ENCODE peak calls at places on chromosome 20, in five cellular contexts. G is sigmoid colon, N is endothelial cell of umbilical vein, R is breast epithelium, B is spleen. Y is an unnamed sample.
A peak's percentile ranks its signal among the peaks of the same experiment; 100 is the strongest.

GRCh38 chr20:46575794-46576495 is 25.5 kb upstream of the OCSTAMP start:
- DNase-seq in N (no peak), G (peak; percentile 32), B (no peak), R (no peak), Y (no peak)

GRCh38 chr20:31943052-31943471 is 8.8 kb downstream of the PDRG1 start:
- DNase-seq in G (peak; percentile 72), B (no peak), N (no peak), R (peak; percentile 72), Y (no peak)

GRCh38 chr20:59938696-59939051 is 1.4 kb downstream of the PPP1R3D start:
- DNase-seq in B (no peak), N (no peak), R (peak; percentile 57), G (peak; percentile 75), Y (no peak)

GRCh38 chr20:60137657-60138245 is 179.5 kb downstream of the CDH26 start:
- DNase-seq in B (no peak), N (no peak), G (no peak), R (no peak), Y (no peak)

GRCh38 chr20:34891166-34892062 is 15.0 kb downstream of the ACSS2 start:
- DNase-seq in R (no peak), N (no peak), G (no peak), B (no peak), Y (peak; percentile 70)

GRCh38 chr20:19975436-19975799 is 41.7 kb upstream of the NAA20 start:
- DNase-seq in N (no peak), G (peak; percentile 77), B (no peak), R (no peak), Y (no peak)

GRCh38 chr20:62843656-62844055 is 18.0 kb downstream of the TCFL5 start:
- DNase-seq in N (no peak), B (no peak), G (peak; percentile 44), R (no peak), Y (no peak)

GRCh38 chr20:20130399-20130798 is 78.1 kb downstream of the CFAP61 start:
- DNase-seq in B (no peak), G (no peak), N (peak; percentile 12), R (no peak), Y (no peak)

GRCh38 chr20:49185071-49185757 is 2.9 kb downstream of the STAU1 start:
- DNase-seq in R (no peak), G (no peak), N (no peak), B (no peak), Y (no peak)

GRCh38 chr20:47154089-47154488 is 202.4 kb downstream of the ZMYND8 start:
- DNase-seq in B (no peak), R (no peak), N (no peak), G (peak; percentile 19), Y (no peak)

GRCh38 chr20:20003088-20003954 is 13.8 kb upstream of the NAA20 start:
- DNase-seq in N (peak; percentile 65), R (no peak), G (peak; percentile 82), B (no peak), Y (no peak)

GRCh38 chr20:19626896-19627295 is 131.2 kb upstream of the RIN2 start:
- DNase-seq in G (no peak), B (no peak), R (no peak), N (no peak), Y (no peak)

GRCh38 chr20:33668791-33669155 is 2.0 kb downstream of the ACTL10 start:
- DNase-seq in R (no peak), B (no peak), N (no peak), G (no peak), Y (no peak)
- H3K4me1 ChIP-seq in R (no peaks in the 10 kb centered on the region), B (peaks cover 61% of the 10 kb centered on the region), N (peaks cover 19% of the 10 kb centered on the region), G (peaks cover 54% of the 10 kb centered on the region), Y (peaks cover 21% of the 10 kb centered on the region)

GRCh38 chr20:38805502-38805957 is at the start of gene PPP1R16B:
- DNase-seq in G (no peak), R (no peak), B (peak; percentile 96), N (peak; percentile 72), Y (no peak)
- TF ChIP-seq POLR2AphosphoS5 in G (peak; percentile 12), R (no peak), B (peak; percentile 92), N (peak; percentile 80), Y (no peak)

DNA sequence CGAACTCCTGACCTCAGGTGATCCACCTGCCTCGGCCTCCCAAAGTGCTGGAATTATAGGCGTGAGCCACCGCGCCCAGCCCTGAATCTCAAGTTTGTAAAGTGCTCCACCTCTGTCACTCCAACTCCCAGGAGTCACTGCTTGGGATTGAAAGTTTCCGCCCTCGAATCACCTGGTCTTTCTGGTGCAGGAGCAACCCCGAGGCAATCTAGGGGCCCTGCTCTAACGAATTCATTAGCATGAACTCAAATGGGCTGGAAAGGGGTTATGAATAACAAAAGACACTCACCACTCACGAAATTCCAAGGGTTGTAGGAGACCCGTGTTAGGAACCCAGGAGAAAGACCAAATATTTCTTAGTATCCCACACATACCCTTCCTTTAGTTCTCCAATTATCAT is 26.1 kb downstream of the RBCK1 start:
- DNase-seq in B (no peak), R (no peak), N (no peak), G (no peak), Y (no peak)
- H3K4me1 ChIP-seq in B (peaks cover 57% of the 10 kb centered on the region), R (no peaks in the 10 kb centered on the region), N (peaks cover 11% of the 10 kb centered on the region), G (no peaks in the 10 kb centered on the region), Y (no peaks in the 10 kb centered on the region)

GRCh38 chr20:57564951-57565642 is 4.2 kb downstream of the PCK1 start:
- DNase-seq in N (no peak), G (no peak), R (no peak), B (peak; percentile 24), Y (no peak)

GRCh38 chr20:57567471-57568079 is 6.7 kb downstream of the PCK1 start:
- DNase-seq in R (no peak), B (peak; percentile 18), N (no peak), G (no peak), Y (no peak)

GRCh38 chr20:57566803-57567459 is 6.0 kb downstream of the PCK1 start:
- DNase-seq in G (no peak), B (peak; percentile 28), N (no peak), R (no peak), Y (no peak)

GRCh38 chr20:57568088-57568896 is 7.4 kb downstream of the PCK1 start:
- DNase-seq in B (peak; percentile 63), R (no peak), G (no peak), N (no peak), Y (no peak)

DNA sequence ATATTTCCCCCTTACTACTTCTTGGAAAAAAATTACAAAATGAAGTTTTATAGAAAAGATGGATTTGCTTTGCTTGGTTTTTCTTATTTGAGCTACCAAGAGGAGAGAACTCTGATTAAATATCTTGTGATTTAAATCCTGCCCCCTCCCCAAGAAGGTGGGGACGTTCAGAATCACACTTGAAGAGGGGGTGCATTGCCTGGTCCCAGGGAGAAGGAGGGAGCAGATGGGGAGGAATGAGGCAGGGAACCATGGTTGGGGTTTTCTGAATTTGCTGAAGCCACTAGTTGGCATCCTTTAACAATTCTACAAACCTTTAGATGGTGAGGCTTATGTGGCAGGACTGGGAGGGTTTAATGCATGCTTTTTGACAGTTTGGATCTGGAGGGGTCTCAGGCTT is 5.5 kb downstream of the PCK1 start:
- DNase-seq in N (no peak), G (no peak), R (no peak), B (no peak), Y (no peak)
- TF ChIP-seq POLR2AphosphoS5 in N (no peak), G (no peak), R (no peak), B (no peak), Y (no peak)

DNA sequence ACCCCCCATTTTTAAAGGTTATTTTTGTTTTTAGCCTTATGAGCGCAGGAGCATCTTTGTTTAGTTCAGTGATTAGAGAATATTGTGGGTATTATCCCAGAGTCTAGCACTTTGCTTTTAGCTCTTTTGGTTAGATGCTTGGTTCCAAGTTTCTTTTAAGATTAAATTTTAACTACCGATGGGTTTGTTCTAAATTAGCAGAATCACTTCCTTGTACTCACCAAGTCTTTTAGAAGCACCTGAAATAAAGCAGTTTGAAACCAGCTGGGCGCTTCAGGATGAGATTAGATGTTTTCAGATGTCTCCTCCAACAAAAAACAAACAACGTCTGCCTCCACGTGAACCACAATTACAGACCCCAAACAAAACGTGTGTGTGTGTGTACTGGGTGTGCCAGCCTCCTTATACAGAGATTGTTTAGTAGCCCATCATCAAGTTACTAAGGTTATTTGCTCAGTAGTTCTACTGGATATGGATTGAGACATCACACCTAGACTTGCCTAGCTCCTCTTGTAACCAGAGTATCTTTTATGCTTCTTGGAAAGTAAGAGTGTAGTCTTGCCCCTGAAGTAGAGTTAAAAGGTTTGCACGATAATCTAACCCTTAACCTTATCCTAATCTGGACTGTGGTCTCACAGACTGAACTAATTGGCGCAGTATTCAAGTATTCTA is 2.2 kb downstream of the DSTN start:
- DNase-seq in N (no peak), R (no peak), B (no peak), G (no peak), Y (no peak)
- H3K4me1 ChIP-seq in N (peaks cover 25% of the 10 kb centered on the region), R (no peaks in the 10 kb centered on the region), B (peaks cover 55% of the 10 kb centered on the region), G (peaks cover 48% of the 10 kb centered on the region), Y (peaks cover 61% of the 10 kb centered on the region)

DNA sequence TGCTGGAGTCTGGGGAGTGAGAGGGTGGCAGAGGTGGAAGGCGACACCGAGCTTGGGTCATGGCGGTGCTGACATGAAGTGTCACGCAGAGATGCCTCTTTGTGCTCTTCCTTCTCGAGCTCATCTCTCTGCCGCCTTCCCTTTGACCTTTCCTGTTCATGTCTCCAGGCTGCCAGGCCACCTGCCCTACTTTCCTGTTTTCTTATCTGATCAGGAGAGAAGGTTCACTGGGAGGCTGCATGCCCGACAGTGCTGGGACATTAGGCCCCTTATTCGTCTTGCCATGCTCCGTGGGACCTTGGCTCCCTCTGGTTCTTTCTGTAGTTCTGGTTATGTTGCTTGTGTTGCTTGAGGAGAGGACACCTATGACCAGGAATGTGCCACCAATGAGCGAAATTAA is 33.2 kb downstream of the CST8 start:
- DNase-seq in N (no peak), G (no peak), R (no peak), B (no peak), Y (no peak)
- TF ChIP-seq POLR2AphosphoS5 in N (no peak), G (no peak), R (no peak), B (no peak), Y (no peak)

GRCh38 chr20:5658897-5659296 is 91.3 kb upstream of the SHLD1 start:
- DNase-seq in B (peak; percentile 82), R (no peak), G (peak; percentile 90), N (peak; percentile 91), Y (no peak)
- H3K4me1 ChIP-seq in B (peaks cover 92% of the 10 kb centered on the region), R (peaks cover 8% of the 10 kb centered on the region), G (peaks cover 53% of the 10 kb centered on the region), N (peaks cover 26% of the 10 kb centered on the region), Y (peaks cover 5% of the 10 kb centered on the region)